ENCODE peak calls at places on chromosomes 4 and X, in seven cellular contexts. I is lower lobe of right lung, J is aorta, F is adipocyte, A is Peyer's patch, L is heart right ventricle, R is Panc1. S is an unnamed sample.

GRCh38 chr4:153520871-153521329 is 54.7 kb downstream of the TMEM131L start:
- DNase-seq in I (no peak), J (no peak), F (no peak), A (no peak), L (no peak), R (no peak), S (no peak)

GRCh38 chr4:8771666-8772065 is 100.0 kb downstream of the HMX1 start:
- DNase-seq in I (peak; percentile 9), J (peak; percentile 18), F (no peak), A (no peak), L (no peak), R (no peak), S (no peak)

GRCh38 chr4:181140037-181140603 is 1103.1 kb upstream of the TENM3 start:
- DNase-seq in I (no peak), J (no peak), F (peak; percentile 34), A (no peak), L (no peak), R (no peak), S (no peak)

GRCh38 chr4:109199585-109199984 is 102.9 kb downstream of the COL25A1 start:
- DNase-seq in I (no peak), J (no peak), F (no peak), A (no peak), L (no peak), R (no peak), S (no peak)

GRCh38 chrX:1945879-1946278 is 331.0 kb downstream of the ASMT start:
- DNase-seq in I (no peak), J (no peak), F (no peak), A (no peak), L (no peak), R (no peak), S (no peak)

GRCh38 chrX:331772-332495 is 13.3 kb upstream of the GTPBP6 start:
- DNase-seq in I (peak; percentile 43), J (peak; percentile 34), F (no peak), A (no peak), L (no peak), R (no peak), S (no peak)

GRCh38 chrX:68571292-68572256 is 72.7 kb downstream of the YIPF6 start:
- DNase-seq in I (no peak), J (no peak), F (peak; percentile 28), A (no peak), L (no peak), R (peak; percentile 32), S (peak; percentile 1)

GRCh38 chrX:111337067-111337466 is 66.8 kb upstream of the CAPN6 start:
- DNase-seq in I (no peak), J (no peak), F (no peak), A (no peak), L (no peak), R (no peak), S (no peak)

GRCh38 chr4:163681208-163681821 is 186.8 kb downstream of the TMA16 start:
- DNase-seq in I (no peak), J (no peak), F (peak; percentile 7), A (peak; percentile 24), L (peak; percentile 7), R (no peak), S (no peak)

GRCh38 chr4:7112656-7113055 is 44.8 kb upstream of the GRPEL1 start:
- DNase-seq in I (peak; percentile 15), J (peak; percentile 32), F (no peak), A (no peak), L (no peak), R (no peak), S (no peak)

GRCh38 chr4:109559625-109559982 is 442 bp upstream of the MCUB start:
- DNase-seq in I (peak; percentile 48), J (peak; percentile 57), F (peak; percentile 49), A (peak; percentile 32), L (peak; percentile 23), R (no peak), S (peak; percentile 31)

GRCh38 chrX:76127341-76127740 is 45.5 kb upstream of the PBDC1 start:
- DNase-seq in I (no peak), J (no peak), F (no peak), A (no peak), L (no peak), R (no peak), S (no peak)

GRCh38 chr4:134906404-134907023 is 704.9 kb upstream of the PABPC4L start:
- DNase-seq in I (no peak), J (no peak), F (peak; percentile 70), A (no peak), L (no peak), R (peak; percentile 2), S (no peak)

GRCh38 chrX:104833401-104833800 is 267.4 kb downstream of the IL1RAPL2 start:
- DNase-seq in I (no peak), J (no peak), F (peak; percentile 10), A (no peak), L (no peak), R (no peak), S (peak; percentile 48)

GRCh38 chrX:12866451-12867377 is at the start of gene TLR7:
- DNase-seq in I (no peak), J (no peak), F (no peak), A (peak; percentile 46), L (no peak), R (no peak), S (no peak)

GRCh38 chr4:74317616-74318256 is 9.5 kb downstream of the EPGN start:
- DNase-seq in I (no peak), J (no peak), F (peak; percentile 54), A (no peak), L (no peak), R (no peak), S (no peak)

GRCh38 chr4:76703123-76703490 is 194.8 kb downstream of the SOWAHB start:
- DNase-seq in I (no peak), J (no peak), F (peak; percentile 43), A (no peak), L (no peak), R (no peak), S (no peak)

GRCh38 chr4:73679836-73680235 is 59.6 kb upstream of the RASSF6 start:
- DNase-seq in I (no peak), J (no peak), F (no peak), A (no peak), L (no peak), R (no peak), S (peak; percentile 43)

GRCh38 chr4:140188975-140189374 is 35.0 kb upstream of the MAML3 start:
- DNase-seq in I (peak; percentile 49), J (peak; percentile 66), F (peak; percentile 76), A (no peak), L (no peak), R (no peak), S (peak; percentile 5)

GRCh38 chr4:110815950-110816349 is 193.1 kb upstream of the PITX2 start:
- DNase-seq in I (no peak), J (no peak), F (no peak), A (no peak), L (no peak), R (no peak), S (no peak)

DNA sequence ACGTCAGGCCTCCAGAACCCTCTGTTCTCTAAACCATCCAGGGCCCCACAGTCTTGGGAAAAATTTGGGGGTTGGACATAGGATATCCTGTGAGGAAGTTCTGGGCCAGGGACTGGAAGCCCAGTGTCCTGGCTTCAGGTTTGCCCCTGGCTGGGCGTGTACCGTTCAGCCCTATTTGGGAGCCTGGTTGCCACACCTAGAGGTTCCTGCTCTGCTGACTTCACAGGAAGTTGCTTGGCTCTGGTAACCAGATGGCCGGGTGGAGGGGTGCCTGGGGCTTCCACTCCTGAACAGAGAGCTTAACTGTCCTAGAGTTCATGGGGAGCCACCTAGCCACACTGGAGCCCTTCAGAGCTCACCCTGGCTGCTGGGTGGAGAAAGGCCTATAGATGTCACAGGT is 1.1 kb downstream of the TAFAZZIN start:
- DNase-seq in I (peak; percentile 56), J (peak; percentile 62), F (peak; percentile 15), A (peak; percentile 58), L (peak; percentile 24), R (no peak), S (no peak)
- H3K4me3 ChIP-seq in I (peak overlapping the region; percentile 75), J (no peak overlapping the region), F (peak overlapping the region; percentile 80), A (peak overlapping the region; percentile 93), L (peak overlapping the region; percentile 82), R (peak overlapping the region; percentile 80), S (peak overlapping the region; percentile 63)

DNA sequence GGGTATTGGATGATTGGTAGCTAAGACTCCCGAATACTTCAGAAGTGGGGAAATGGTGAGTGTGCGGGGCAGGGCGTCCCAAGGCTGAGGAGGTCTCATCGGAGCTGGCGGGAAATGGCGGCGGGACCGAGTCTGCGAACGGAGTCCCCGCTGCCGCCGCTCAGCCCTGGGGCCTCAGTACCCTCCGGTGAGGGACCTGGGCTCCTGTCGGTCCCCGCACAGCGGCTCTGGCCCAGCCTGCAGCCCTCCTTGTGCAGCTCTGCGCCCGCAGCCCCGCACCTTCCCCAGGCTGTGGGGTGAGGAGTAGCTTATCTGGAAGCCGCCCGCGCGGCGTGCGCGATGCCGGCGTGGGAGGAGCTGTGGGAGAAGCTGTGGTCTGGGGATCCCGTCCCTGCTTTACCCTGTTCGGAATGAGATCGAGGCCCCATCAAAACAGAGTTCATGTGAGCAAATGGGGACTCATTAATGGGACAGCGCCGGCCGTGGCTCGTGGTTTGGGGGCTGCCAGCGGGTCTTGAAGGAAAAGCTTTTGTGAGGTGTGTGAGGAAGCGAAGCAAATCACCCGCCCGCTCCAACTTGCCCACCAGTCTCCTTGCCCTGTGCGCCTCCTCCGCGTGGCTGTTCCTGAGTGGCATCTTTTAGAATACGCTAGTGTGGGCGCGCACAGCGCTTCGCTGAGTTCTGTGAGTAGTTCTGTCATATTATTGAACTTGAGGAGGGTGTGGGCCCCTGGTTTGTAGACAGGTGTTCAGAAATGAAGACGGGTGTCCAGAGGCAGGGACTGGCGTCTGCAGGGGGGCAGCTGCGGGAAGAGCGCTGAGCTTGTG is 531 bp downstream of the ZNF141 start:
- DNase-seq in I (peak; percentile 74), J (no peak), F (peak; percentile 47), A (peak; percentile 25), L (peak; percentile 5), R (no peak), S (peak; percentile 9)
- H3K9me3 ChIP-seq in I (peaks cover 32% of the 10 kb centered on the region), J (no peaks in the 10 kb centered on the region), F (peaks cover 21% of the 10 kb centered on the region), A (peaks cover 30% of the 10 kb centered on the region), L (peaks cover 26% of the 10 kb centered on the region), R (no peaks in the 10 kb centered on the region), S (no peaks in the 10 kb centered on the region)

DNA sequence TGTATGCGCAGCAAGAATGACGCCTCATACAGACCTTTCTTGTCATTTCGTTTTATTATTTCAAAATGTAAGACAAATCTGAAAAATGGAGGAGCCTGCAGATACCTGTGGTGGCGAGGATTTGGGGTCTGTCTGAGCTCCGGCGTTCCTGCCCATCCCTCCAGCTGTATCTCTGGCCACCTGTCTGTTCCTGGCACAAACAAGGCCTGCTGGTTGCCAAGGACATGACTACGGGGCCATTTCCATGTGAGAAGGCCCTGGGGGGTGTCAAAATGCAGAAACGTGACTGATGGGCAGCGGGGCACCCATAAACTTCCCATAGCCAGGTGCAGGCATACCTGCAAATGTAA is 591 bp upstream of the TSPAN7 start:
- DNase-seq in I (no peak), J (peak; percentile 38), F (no peak), A (no peak), L (no peak), R (no peak), S (no peak)
- H3K4me3 ChIP-seq in I (peak overlapping the region; percentile 60), J (peak overlapping the region; percentile 28), F (peak overlapping the region; percentile 74), A (peak overlapping the region; percentile 64), L (peak overlapping the region; percentile 61), R (peak overlapping the region; percentile 43), S (peak overlapping the region; percentile 42)

DNA sequence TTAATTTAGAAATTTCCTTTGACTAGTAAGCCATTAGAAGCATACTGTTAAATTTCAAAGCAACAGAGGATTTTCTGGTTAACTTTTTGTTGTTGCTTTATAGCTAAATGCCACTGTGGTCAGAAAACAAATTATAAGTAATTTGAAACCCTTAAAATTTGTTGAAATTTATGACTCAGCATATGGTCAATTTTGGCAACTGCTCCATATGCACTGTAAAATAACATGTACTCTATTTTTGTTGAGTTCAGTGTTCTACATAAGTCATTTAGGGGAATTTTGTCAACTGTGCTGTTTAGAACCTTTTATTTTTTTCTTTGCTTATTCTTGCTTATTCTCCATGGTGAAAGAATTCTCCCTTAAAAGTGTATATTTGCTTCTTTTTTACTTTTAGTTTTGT is 28.6 kb downstream of the SCLT1 start:
- DNase-seq in I (no peak), J (no peak), F (peak; percentile 85), A (no peak), L (no peak), R (no peak), S (no peak)
- H3K9me3 ChIP-seq in I (peaks cover 40% of the 10 kb centered on the region), J (peaks cover 19% of the 10 kb centered on the region), F (peaks cover 33% of the 10 kb centered on the region), A (peaks cover 29% of the 10 kb centered on the region), L (peaks cover 93% of the 10 kb centered on the region), R (peaks cover 21% of the 10 kb centered on the region), S (peaks cover 14% of the 10 kb centered on the region)

S was measured in MG63.